ENCODE peak calls at places on chromosomes 16 and 17, in eight cellular contexts. K, T, C, F, J, R, O and V are unnamed samples. For H3K36me3, the result is how much of the 10 kb centered on the place peaks cover.

GRCh38 chr16:51549836-51550235 is 398.8 kb upstream of the SALL1 start:
- DNase-seq in K (no peak), T (no peak), C (peak), F (no peak), J (peak), R (no peak), O (no peak), V (no peak)

GRCh38 chr17:32673964-32674363 is 187.2 kb downstream of the CDK5R1 start:
- DNase-seq in K (no peak), T (no peak), C (no peak), F (no peak), J (no peak), R (no peak), O (no peak), V (no peak)

GRCh38 chr16:84360170-84360569 is 8.2 kb upstream of the ATP2C2 start:
- DNase-seq in K (peak), T (no peak), C (peak), F (no peak), J (no peak), R (no peak), O (no peak), V (no peak)

GRCh38 chr17:50830994-50831393 is 4.4 kb upstream of the WFIKKN2 start:
- DNase-seq in K (no peak), T (no peak), C (no peak), F (no peak), J (no peak), R (no peak), O (peak), V (no peak)

GRCh38 chr17:8421571-8421970 is 14.1 kb upstream of the NDEL1 start:
- DNase-seq in K (no peak), T (no peak), C (peak), F (no peak), J (no peak), R (no peak), O (no peak), V (no peak)

GRCh38 chr16:67444259-67445125 is 13.6 kb downstream of the HSD11B2 start:
- DNase-seq in K (no peak), T (no peak), C (no peak), F (no peak), J (no peak), R (no peak), O (no peak), V (no peak)

GRCh38 chr17:47099451-47099986 is 89.6 kb downstream of the CDC27 start:
- DNase-seq in K (no peak), T (no peak), C (no peak), F (no peak), J (no peak), R (no peak), O (no peak), V (no peak)

GRCh38 chr17:72683506-72684404 is 408.7 kb downstream of the SLC39A11 start:
- DNase-seq in K (no peak), T (no peak), C (peak), F (peak), J (peak), R (peak), O (no peak), V (no peak)

GRCh38 chr16:50616883-50617629 is 64.1 kb downstream of the SNX20 start:
- DNase-seq in K (no peak), T (no peak), C (no peak), F (no peak), J (no peak), R (no peak), O (peak), V (no peak)

GRCh38 chr17:76445697-76446448 is 7.1 kb downstream of the UBE2O start:
- DNase-seq in K (no peak), T (no peak), C (no peak), F (no peak), J (no peak), R (no peak), O (no peak), V (no peak)

GRCh38 chr17:46266656-46267544 is 28.0 kb upstream of the LRRC37A start:
- DNase-seq in K (peak), T (peak), C (peak), F (peak), J (peak), R (peak), O (peak), V (peak)

GRCh38 chr17:70563301-70563820 is 394.0 kb downstream of the KCNJ2 start:
- DNase-seq in K (no peak), T (no peak), C (no peak), F (no peak), J (no peak), R (no peak), O (no peak), V (peak)

GRCh38 chr17:4362141-4362540 is 4.3 kb downstream of the UBE2G1 start:
- DNase-seq in K (no peak), T (no peak), C (no peak), F (no peak), J (peak), R (no peak), O (peak), V (no peak)

GRCh38 chr17:50853015-50853615 is 13.0 kb downstream of the TOB1 start:
- DNase-seq in K (no peak), T (no peak), C (no peak), F (no peak), J (no peak), R (no peak), O (no peak), V (no peak)

GRCh38 chr17:44900894-44901293 is 1.6 kb upstream of the EFTUD2 start:
- DNase-seq in K (no peak), T (no peak), C (peak), F (no peak), J (peak), R (no peak), O (peak), V (no peak)

GRCh38 chr16:89672177-89672941 is 14.1 kb upstream of the CDK10 start:
- DNase-seq in K (no peak), T (no peak), C (no peak), F (no peak), J (no peak), R (no peak), O (no peak), V (no peak)
- H3K27ac ChIP-seq in K (no peak), T (no peak), C (no peak), F (no peak), J (no peak), R (no peak), O (no peak), V (peak)

DNA sequence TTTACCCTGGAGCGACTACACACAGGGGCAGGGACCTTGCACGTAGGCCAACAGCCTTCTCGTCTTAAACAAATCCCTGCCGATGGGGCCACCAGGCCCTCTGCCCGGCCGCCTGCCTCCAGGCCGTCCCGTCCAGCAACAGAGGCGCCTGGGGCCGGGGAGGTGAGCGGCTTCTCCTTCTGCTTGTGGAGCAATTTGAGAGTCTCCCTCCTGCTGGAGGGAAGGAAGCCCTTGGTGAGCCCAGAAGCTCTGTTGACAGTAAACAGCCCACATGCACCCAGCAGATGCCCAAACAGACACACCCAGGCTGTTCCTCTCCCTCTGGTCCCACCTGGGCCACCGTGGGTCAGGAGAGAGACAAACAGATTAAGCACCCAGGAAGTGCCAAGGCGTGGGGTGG is 8.1 kb downstream of the SLC43A2 start:
- DNase-seq in K (no peak), T (no peak), C (no peak), F (no peak), J (no peak), R (no peak), O (no peak), V (no peak)
- H3K36me3 ChIP-seq in K (under half), T (half or more), C (under half), F (under half), J (under half), R (under half), O (under half), V (under half)

DNA sequence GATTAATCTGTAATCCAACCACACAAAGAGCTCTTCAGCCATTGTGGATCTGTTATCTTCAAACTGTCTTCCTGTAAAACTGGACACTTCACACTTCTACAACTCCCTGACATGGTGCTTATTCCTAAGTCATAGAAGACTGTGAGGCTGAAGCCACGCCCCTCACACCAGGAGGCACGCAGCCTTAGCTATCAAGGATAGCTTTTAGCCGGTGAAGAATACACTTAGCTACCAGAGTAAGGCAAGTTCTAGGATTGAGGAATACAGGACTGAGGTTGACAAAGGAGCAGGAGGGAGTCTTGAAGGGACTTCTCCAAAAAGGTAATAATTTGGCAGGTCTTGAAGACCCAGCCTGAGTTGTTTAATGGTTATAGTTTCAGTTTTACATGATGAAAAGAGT is 79.8 kb upstream of the GAS7 start:
- DNase-seq in K (no peak), T (no peak), C (no peak), F (no peak), J (peak), R (no peak), O (no peak), V (no peak)
- H3K4me3 ChIP-seq in K (no peak), T (no peak), C (no peak), F (peak), J (no peak), R (no peak), O (no peak), V (peak)

GRCh38 chr16:2770057-2770780 is 6.9 kb downstream of the ELOB start:
- DNase-seq in K (no peak), T (no peak), C (no peak), F (no peak), J (no peak), R (no peak), O (no peak), V (no peak)

GRCh38 chr16:2769100-2769529 is 8.0 kb downstream of the ELOB start:
- DNase-seq in K (no peak), T (no peak), C (no peak), F (no peak), J (no peak), R (no peak), O (no peak), V (no peak)

GRCh38 chr16:2771496-2772402 is 5.3 kb downstream of the ELOB start:
- DNase-seq in K (no peak), T (no peak), C (no peak), F (no peak), J (no peak), R (no peak), O (no peak), V (no peak)

GRCh38 chr16:2769675-2770056 is 7.4 kb downstream of the ELOB start:
- DNase-seq in K (no peak), T (no peak), C (peak), F (peak), J (peak), R (no peak), O (no peak), V (no peak)

DNA sequence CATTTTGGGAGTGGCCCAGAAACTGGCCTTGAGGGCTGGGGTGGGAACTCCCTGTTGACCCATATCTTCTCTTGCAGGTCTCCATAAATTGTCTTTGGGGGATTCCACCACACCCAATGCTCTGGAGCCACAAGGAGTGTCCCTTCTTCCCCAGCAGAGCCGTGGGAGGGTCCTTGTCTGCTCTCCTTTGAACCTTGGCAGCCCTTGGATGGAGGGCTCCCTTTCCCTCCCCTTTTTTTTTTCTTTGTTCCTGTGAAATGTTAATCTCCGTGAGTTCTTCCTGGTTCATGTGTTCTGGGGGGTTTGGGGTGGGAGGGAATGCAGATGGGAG is 6.3 kb downstream of the ELOB start:
- DNase-seq in K (no peak), T (no peak), C (no peak), F (no peak), J (no peak), R (no peak), O (no peak), V (no peak)
- H3K27ac ChIP-seq in K (no peak), T (no peak), C (no peak), F (peak), J (peak), R (no peak), O (no peak), V (peak)